ENCODE peak calls at places on chromosomes 4 and X, in five cellular contexts. J is T follicular helper cell, N is fibroblast of mammary gland, S is T-cell, Z is cardiac muscle cell. A is an unnamed sample.

GRCh38 chr4:175435437-175435836 is 376.6 kb downstream of the GPM6A start:
- DNase-seq in J (no peak), N (no peak), S (no peak), Z (peak; percentile 9), A (no peak)

GRCh38 chr4:115356176-115356575 is 242.8 kb upstream of the NDST4 start:
- DNase-seq in J (no peak), N (no peak), S (no peak), Z (no peak), A (no peak)

GRCh38 chr4:146051724-146052396 is 113.2 kb upstream of the ZNF827 start:
- DNase-seq in J (no peak), N (peak; percentile 70), S (no peak), Z (peak; percentile 86), A (no peak)

GRCh38 chr4:25818293-25819240 is 44.2 kb downstream of the SEL1L3 start:
- DNase-seq in J (no peak), N (peak; percentile 76), S (no peak), Z (peak; percentile 29), A (no peak)

GRCh38 chrX:21990812-21991211 is 41.3 kb upstream of the PHEX start:
- DNase-seq in J (no peak), N (no peak), S (no peak), Z (no peak), A (no peak)

GRCh38 chrX:144819406-144819805 is 427.9 kb upstream of the SPANXN1 start:
- DNase-seq in J (no peak), N (peak; percentile 10), S (no peak), Z (no peak), A (no peak)

GRCh38 chrX:19707472-19707871 is 179.9 kb downstream of the SH3KBP1 start:
- DNase-seq in J (no peak), N (no peak), S (no peak), Z (no peak), A (no peak)

GRCh38 chr4:176593943-176594342 is 198.8 kb downstream of the VEGFC start:
- DNase-seq in J (no peak), N (no peak), S (no peak), Z (no peak), A (no peak)

GRCh38 chr4:185822791-185823190 is 10.8 kb upstream of the SORBS2 start:
- DNase-seq in J (no peak), N (no peak), S (no peak), Z (no peak), A (no peak)

GRCh38 chr4:41142946-41143720 is 71.2 kb downstream of the APBB2 start:
- DNase-seq in J (no peak), N (peak; percentile 96), S (no peak), Z (peak; percentile 97), A (no peak)

A was measured in nephron progenitor cell.